ENCODE peak calls at places on chromosomes 12 and 14, in five cellular contexts. One of them, this sample, is unnamed.
A peak's percentile ranks its signal among the peaks of the same experiment; 100 is the strongest.

GRCh38 chr14:72887514-72887913 is 6.4 kb downstream of the DPF3 start:
- DNase-seq in heart right ventricle: no peak
- DNase-seq in EL: no peak
- DNase-seq in left ventricle myocardium inferior: no peak
- DNase-seq in NCI-H69: no peak
- DNase-seq in this sample: no peak

GRCh38 chr12:29725587-29726320 is 58.0 kb downstream of the TMTC1 start:
- DNase-seq in heart right ventricle: peak; percentile 81
- DNase-seq in EL: no peak
- DNase-seq in left ventricle myocardium inferior: peak; percentile 75
- DNase-seq in NCI-H69: peak; percentile 76
- DNase-seq in this sample: no peak

GRCh38 chr14:90936757-90937440 is 120.7 kb upstream of the TTC7B start:
- DNase-seq in heart right ventricle: no peak
- DNase-seq in EL: no peak
- DNase-seq in left ventricle myocardium inferior: no peak
- DNase-seq in NCI-H69: no peak
- DNase-seq in this sample: no peak

GRCh38 chr12:6074979-6075585 is 49.4 kb downstream of the VWF start:
- DNase-seq in heart right ventricle: peak; percentile 44
- DNase-seq in EL: peak; percentile 44
- DNase-seq in left ventricle myocardium inferior: peak; percentile 38
- DNase-seq in NCI-H69: no peak
- DNase-seq in this sample: no peak

GRCh38 chr12:104473374-104473983 is 16.7 kb downstream of the CHST11 start:
- DNase-seq in heart right ventricle: no peak
- DNase-seq in EL: no peak
- DNase-seq in left ventricle myocardium inferior: no peak
- DNase-seq in NCI-H69: no peak
- DNase-seq in this sample: no peak

GRCh38 chr12:56884421-56884820 is 49.8 kb downstream of the SDR9C7 start:
- DNase-seq in heart right ventricle: no peak
- DNase-seq in EL: no peak
- DNase-seq in left ventricle myocardium inferior: no peak
- DNase-seq in NCI-H69: no peak
- DNase-seq in this sample: peak; percentile 77

GRCh38 chr12:50763637-50764115 is at the start of gene ATF1:
- DNase-seq in heart right ventricle: peak; percentile 88
- DNase-seq in EL: peak; percentile 92
- DNase-seq in left ventricle myocardium inferior: peak; percentile 91
- DNase-seq in NCI-H69: peak; percentile 98
- DNase-seq in this sample: peak; percentile 93

GRCh38 chr12:79407671-79408622 is 282.8 kb downstream of the PAWR start:
- DNase-seq in heart right ventricle: peak; percentile 37
- DNase-seq in EL: peak; percentile 91
- DNase-seq in left ventricle myocardium inferior: peak; percentile 16
- DNase-seq in NCI-H69: peak; percentile 70
- DNase-seq in this sample: peak; percentile 82

GRCh38 chr14:75470238-75470797 is 42.5 kb downstream of the JDP2 start:
- DNase-seq in heart right ventricle: no peak
- DNase-seq in EL: no peak
- DNase-seq in left ventricle myocardium inferior: no peak
- DNase-seq in NCI-H69: no peak
- DNase-seq in this sample: no peak

GRCh38 chr14:82398313-82398712 is 864.7 kb upstream of the SEL1L start:
- DNase-seq in heart right ventricle: no peak
- DNase-seq in EL: no peak
- DNase-seq in left ventricle myocardium inferior: no peak
- DNase-seq in NCI-H69: peak; percentile 32
- DNase-seq in this sample: no peak

GRCh38 chr14:59293934-59294661 is 105.6 kb downstream of the DAAM1 start:
- DNase-seq in heart right ventricle: peak; percentile 60
- DNase-seq in EL: no peak
- DNase-seq in left ventricle myocardium inferior: peak; percentile 55
- DNase-seq in NCI-H69: no peak
- DNase-seq in this sample: no peak

GRCh38 chr14:81176224-81176623 is 44.5 kb downstream of the GTF2A1 start:
- DNase-seq in heart right ventricle: peak; percentile 39
- DNase-seq in EL: no peak
- DNase-seq in left ventricle myocardium inferior: peak; percentile 33
- DNase-seq in NCI-H69: no peak
- DNase-seq in this sample: no peak

GRCh38 chr12:113422030-113422900 is at the start of gene SDSL:
- DNase-seq in heart right ventricle: peak; percentile 68
- DNase-seq in EL: peak; percentile 94
- DNase-seq in left ventricle myocardium inferior: peak; percentile 42
- DNase-seq in NCI-H69: peak; percentile 89
- DNase-seq in this sample: peak; percentile 90

GRCh38 chr14:50070230-50070629 is 46.1 kb downstream of the VCPKMT start:
- DNase-seq in heart right ventricle: no peak
- DNase-seq in EL: no peak
- DNase-seq in left ventricle myocardium inferior: no peak
- DNase-seq in NCI-H69: no peak
- DNase-seq in this sample: no peak

GRCh38 chr14:63855272-63855671 is 2.5 kb downstream of the SYNE2 start:
- DNase-seq in heart right ventricle: no peak
- DNase-seq in EL: no peak
- DNase-seq in left ventricle myocardium inferior: no peak
- DNase-seq in NCI-H69: peak; percentile 11
- DNase-seq in this sample: no peak

GRCh38 chr14:103932791-103933490 is 4.7 kb downstream of the TDRD9 start:
- DNase-seq in heart right ventricle: no peak
- DNase-seq in EL: no peak
- DNase-seq in left ventricle myocardium inferior: no peak
- DNase-seq in NCI-H69: no peak
- DNase-seq in this sample: no peak

GRCh38 chr12:72723732-72724131 is 451.6 kb downstream of the TRHDE start:
- DNase-seq in heart right ventricle: no peak
- DNase-seq in EL: peak; percentile 4
- DNase-seq in left ventricle myocardium inferior: no peak
- DNase-seq in NCI-H69: no peak
- DNase-seq in this sample: no peak

This sample was measured in MG63.